ENCODE peak calls at places on chromosomes 13 and 19, in eight cellular contexts. Q is tibial nerve, Y is A673, G is lower lobe of right lung, R is PC-3, W is heart left ventricle, T is K562, D is OCI-LY7. Z is an unnamed sample. For H3K4me1, the result is how much of the 10 kb centered on the place peaks cover.

GRCh38 chr13:51585696-51586095 is 1.4 kb downstream of the WDFY2 start:
- DNase-seq in R (peak), Y (peak), Q (no peak), W (no peak), D (peak), G (no peak), T (no peak), Z (no peak)

GRCh38 chr13:25775275-25775674 is 276.5 kb downstream of the SHISA2 start:
- DNase-seq in Y (no peak), T (no peak), Q (no peak), R (peak), W (no peak), D (no peak), G (no peak), Z (no peak)

GRCh38 chr13:21925720-21926119 is 254.8 kb downstream of the FGF9 start:
- DNase-seq in G (no peak), R (no peak), Y (no peak), Q (no peak), T (no peak), W (no peak), D (no peak), Z (no peak)

GRCh38 chr13:31790992-31791391 is 51.7 kb downstream of the RXFP2 start:
- DNase-seq in R (no peak), Q (no peak), T (no peak), D (no peak), W (no peak), G (no peak), Y (no peak), Z (no peak)

GRCh38 chr19:47794526-47794925 is 9.8 kb downstream of the TPRX1 start:
- DNase-seq in T (no peak), R (no peak), Q (no peak), D (no peak), G (no peak), Y (no peak), W (no peak), Z (no peak)

GRCh38 chr13:41178040-41178439 is 16.3 kb downstream of the KBTBD7 start:
- DNase-seq in R (no peak), T (no peak), Q (no peak), Y (no peak), W (no peak), D (no peak), G (no peak), Z (no peak)

GRCh38 chr19:38095411-38096308 is 128.4 kb downstream of the DPF1 start:
- DNase-seq in Y (peak), T (peak), G (peak), R (peak), W (peak), D (peak), Q (peak), Z (peak)

GRCh38 chr13:40664100-40665060 is 2.1 kb downstream of the FOXO1 start:
- DNase-seq in G (peak), R (peak), T (peak), W (peak), D (peak), Q (peak), Y (peak), Z (peak)

GRCh38 chr19:50358483-50359431 is 6.7 kb downstream of the NAPSA start:
- DNase-seq in Y (peak), W (peak), R (peak), Q (no peak), T (peak), G (peak), D (no peak), Z (peak)

GRCh38 chr19:31220540-31220939 is 128.7 kb downstream of the TSHZ3 start:
- DNase-seq in G (no peak), W (no peak), Y (peak), R (no peak), D (peak), T (peak), Q (no peak), Z (no peak)

GRCh38 chr13:33281951-33282595 is 3.5 kb downstream of the STARD13 start:
- DNase-seq in Q (no peak), T (no peak), R (peak), G (no peak), Y (no peak), W (no peak), D (no peak), Z (no peak)

GRCh38 chr13:113941571-113942191 is 32.2 kb downstream of the C13orf46 start:
- DNase-seq in W (no peak), G (no peak), D (no peak), T (no peak), Y (no peak), R (no peak), Q (no peak), Z (peak)

GRCh38 chr19:10871711-10872550 is 578 bp downstream of the CARM1 start:
- DNase-seq in Q (no peak), W (peak), R (peak), G (peak), T (peak), D (peak), Y (peak), Z (peak)

GRCh38 chr13:51643114-51643881 is 59.0 kb downstream of the WDFY2 start:
- DNase-seq in Q (no peak), Y (peak), G (no peak), W (no peak), T (no peak), D (no peak), R (peak), Z (no peak)

GRCh38 chr19:5492813-5493409 is 37.7 kb downstream of the ZNRF4 start:
- DNase-seq in Y (no peak), D (no peak), R (no peak), G (no peak), T (no peak), W (no peak), Q (no peak), Z (no peak)
- H3K27ac ChIP-seq in Y (no peak), D (no peak), R (no peak), G (no peak), T (no peak), W (no peak), Q (no peak), Z (no peak)

DNA sequence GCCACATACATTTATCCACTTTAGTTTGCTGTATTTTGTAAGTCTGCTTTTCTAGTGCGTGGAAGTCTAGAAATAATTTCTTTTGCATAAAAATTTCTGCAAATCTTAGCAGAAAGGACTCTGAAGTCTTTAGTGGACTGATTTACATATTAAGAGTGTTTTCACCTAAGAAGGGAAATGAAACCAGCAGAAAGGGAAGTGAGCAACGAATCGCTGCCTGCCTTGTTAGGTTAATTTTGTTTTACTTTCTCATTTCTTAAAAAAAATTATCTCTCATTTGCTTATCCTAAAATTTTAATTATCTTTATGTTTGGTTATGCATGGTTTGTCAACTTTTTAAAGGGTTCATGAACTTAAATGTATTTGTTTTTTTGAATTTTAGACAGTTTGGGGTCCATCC is 767 bp upstream of the GPR18 start:
- DNase-seq in Q (no peak), Y (no peak), R (no peak), W (no peak), T (no peak), D (peak), G (no peak), Z (no peak)
- H3K4me1 ChIP-seq in Q (under half), Y (under half), R (under half), W (under half), T (under half), D (half or more), G (under half), Z (under half)

GRCh38 chr13:30289533-30289932 is 17.8 kb downstream of the KATNAL1 start:
- DNase-seq in T (no peak), W (no peak), G (no peak), Y (no peak), R (no peak), Q (no peak), D (no peak), Z (no peak)
- H3K27ac ChIP-seq in T (no peak), W (no peak), G (no peak), Y (no peak), R (no peak), Q (no peak), D (no peak), Z (no peak)

DNA sequence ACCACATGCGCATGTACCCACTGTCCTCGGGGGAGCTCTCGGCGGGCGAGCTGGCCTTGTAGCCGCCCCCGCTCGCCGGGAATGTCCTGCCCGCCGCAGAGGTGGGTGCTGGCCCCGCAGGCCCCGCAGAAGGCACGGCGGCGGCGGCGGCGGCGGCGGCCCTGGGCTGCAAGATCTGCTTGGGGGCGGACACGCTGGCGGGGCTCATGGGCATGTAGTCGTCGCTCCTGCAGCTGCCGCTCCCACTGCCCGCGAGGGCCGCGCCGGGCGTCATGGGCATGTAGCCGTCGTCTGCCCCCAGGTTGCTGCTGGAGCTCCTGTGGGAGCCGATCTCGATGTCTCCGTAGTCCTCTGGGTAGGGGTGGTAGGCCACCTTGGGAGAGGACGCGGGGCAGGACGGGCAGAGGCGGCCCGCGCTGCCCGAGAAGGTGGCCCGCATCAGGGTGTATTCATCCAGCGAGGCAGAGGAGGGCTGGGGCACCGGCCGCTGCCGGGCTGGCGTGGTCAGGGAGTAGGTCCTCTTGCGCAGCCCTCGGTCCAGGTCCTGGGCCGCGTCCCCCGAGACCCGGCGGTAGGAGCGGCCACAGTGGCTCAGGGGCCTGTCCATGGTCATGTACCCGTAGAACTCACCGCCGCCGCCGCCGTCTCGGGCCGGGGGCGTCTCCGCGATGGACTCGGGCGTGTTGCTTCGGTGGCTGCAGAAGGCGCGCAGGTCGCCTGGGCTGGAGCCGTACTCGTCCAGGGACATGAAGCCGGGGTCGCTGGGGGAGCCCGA is 2.4 kb downstream of the IRS2 start:
- DNase-seq in Y (peak), G (peak), D (no peak), T (no peak), W (no peak), Q (no peak), R (no peak), Z (peak)
- H3K4me1 ChIP-seq in Y (under half), G (half or more), D (under half), T (under half), W (half or more), Q (half or more), R (under half), Z (under half)

GRCh38 chr19:40744554-40745401 is 5.5 kb downstream of the ACTMAP start:
- DNase-seq in Q (no peak), D (peak), T (peak), Y (no peak), W (no peak), G (peak), R (no peak), Z (no peak)
- H3K27ac ChIP-seq in Q (peak), D (no peak), T (no peak), Y (peak), W (no peak), G (peak), R (no peak), Z (no peak)

DNA sequence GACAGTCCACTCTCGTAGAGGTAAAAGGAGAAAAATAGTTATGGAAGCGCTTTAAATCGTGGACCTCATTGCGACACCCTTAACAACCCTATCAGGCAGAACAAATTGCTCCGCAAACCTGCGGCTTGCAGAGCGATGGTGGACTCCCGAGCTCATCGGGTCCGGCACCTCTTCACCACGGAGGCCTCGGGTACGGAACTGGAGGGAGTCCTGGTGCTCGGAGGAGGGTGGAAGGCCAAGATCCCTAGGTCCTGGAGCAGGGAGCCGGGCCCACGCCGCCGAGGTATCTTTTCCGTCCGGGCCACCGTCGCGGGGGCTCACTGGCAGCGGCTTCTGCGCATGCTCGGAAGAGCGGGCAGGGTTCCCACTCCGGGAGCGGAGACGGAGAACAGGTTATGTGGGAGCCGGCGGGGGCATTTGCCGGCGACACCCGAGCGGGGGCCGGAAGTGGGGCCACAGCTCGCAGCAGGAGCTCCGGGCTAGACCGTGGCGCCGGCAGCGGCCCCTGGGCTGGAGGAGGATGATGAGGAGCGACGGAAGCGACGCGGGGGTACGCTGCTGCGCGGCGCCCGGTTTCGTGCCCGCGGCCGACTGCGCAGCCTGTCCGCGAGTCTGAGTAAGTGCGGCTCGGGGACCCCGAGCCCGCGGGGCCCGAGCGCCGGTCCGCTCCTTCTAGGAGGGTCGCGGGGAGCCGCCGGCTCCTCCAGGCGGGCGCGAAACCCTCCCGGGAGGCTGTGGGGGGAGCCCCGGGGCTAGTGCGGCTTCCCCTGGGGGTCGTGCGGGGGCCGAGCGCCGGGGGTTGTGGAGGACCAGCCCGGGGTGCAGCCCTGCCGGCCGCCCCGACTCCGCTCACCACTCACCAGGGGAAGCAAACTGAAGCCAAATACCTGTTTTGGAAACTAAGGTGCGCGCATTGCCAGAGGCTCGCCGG is at the start of gene ABHD13:
- DNase-seq in T (peak), W (peak), Q (peak), R (peak), G (peak), Y (peak), D (peak), Z (peak)
- H3K4me1 ChIP-seq in T (under half), W (half or more), Q (half or more), R (under half), G (under half), Y (under half), D (under half), Z (under half)

GRCh38 chr13:27018230-27018875 is 153.3 kb downstream of the USP12 start:
- DNase-seq in W (no peak), R (no peak), Q (no peak), G (no peak), T (no peak), Y (no peak), D (no peak), Z (no peak)
- H3K27ac ChIP-seq in W (no peak), R (no peak), Q (no peak), G (no peak), T (no peak), Y (no peak), D (no peak), Z (no peak)